ENCODE peak calls at places on chromosomes 3 and 15, in five cellular contexts. P is GM12878, J is HepG2, B is K562, L is SK-N-SH. G is an unnamed sample.

GRCh38 chr15:58611731-58612676 is 137.5 kb downstream of the ADAM10 start:
- DNase-seq in P (no peak), J (no peak), B (no peak), L (no peak), G (no peak)

GRCh38 chr3:114660124-114660523 is 366.3 kb downstream of the TIGIT start:
- DNase-seq in P (no peak), J (no peak), B (no peak), L (no peak), G (no peak)

GRCh38 chr15:36401586-36401966 is 177.8 kb upstream of the CDIN1 start:
- DNase-seq in P (no peak), J (no peak), B (no peak), L (no peak), G (no peak)

GRCh38 chr15:101006931-101007687 is 88.0 kb downstream of the LRRK1 start:
- DNase-seq in P (peak), J (peak), B (peak), L (peak), G (peak)

GRCh38 chr15:64443747-64444621 is 16.4 kb upstream of the ZNF609 start:
- DNase-seq in P (no peak), J (peak), B (peak), L (no peak), G (no peak)

GRCh38 chr15:78714890-78715289 is 73.9 kb upstream of the CHRNB4 start:
- DNase-seq in P (no peak), J (peak), B (no peak), L (no peak), G (no peak)

GRCh38 chr3:138441742-138442141 is 7.3 kb downstream of the ESYT3 start:
- DNase-seq in P (no peak), J (no peak), B (no peak), L (peak), G (no peak)

GRCh38 chr15:34721802-34722795 is 32.7 kb downstream of the GJD2 start:
- DNase-seq in P (no peak), J (peak), B (no peak), L (peak), G (peak)

GRCh38 chr3:10956991-10957390 is 35.6 kb upstream of the SLC6A1 start:
- DNase-seq in P (no peak), J (no peak), B (no peak), L (no peak), G (no peak)

GRCh38 chr3:65953301-65953812 is 85.4 kb downstream of the MAGI1 start:
- DNase-seq in P (no peak), J (peak), B (no peak), L (no peak), G (peak)

GRCh38 chr3:12974819-12975218 is 98.4 kb downstream of the IQSEC1 start:
- DNase-seq in P (no peak), J (no peak), B (no peak), L (no peak), G (no peak)

GRCh38 chr15:40032125-40032839 is 6.7 kb downstream of the SRP14 start:
- DNase-seq in P (no peak), J (no peak), B (no peak), L (no peak), G (no peak)

GRCh38 chr15:63933522-63933921 is 99.8 kb upstream of the HERC1 start:
- DNase-seq in P (no peak), J (no peak), B (no peak), L (no peak), G (no peak)

GRCh38 chr3:112752092-112752512 is 94.6 kb downstream of the CD200R1L start:
- DNase-seq in P (no peak), J (no peak), B (no peak), L (no peak), G (no peak)

GRCh38 chr3:53850895-53851294 is 4.5 kb downstream of the IL17RB start:
- DNase-seq in P (no peak), J (no peak), B (no peak), L (no peak), G (no peak)

GRCh38 chr15:33448961-33449611 is 138.3 kb downstream of the RYR3 start:
- DNase-seq in P (no peak), J (no peak), B (no peak), L (no peak), G (no peak)

GRCh38 chr15:63402498-63403253 is 21.0 kb upstream of the CA12 start:
- DNase-seq in P (no peak), J (peak), B (peak), L (peak), G (peak)

GRCh38 chr3:44958406-44958805 is 17.6 kb downstream of the ZDHHC3 start:
- DNase-seq in P (no peak), J (no peak), B (no peak), L (no peak), G (no peak)

GRCh38 chr15:24054547-24055245 is 367.6 kb upstream of the NDN start:
- DNase-seq in P (no peak), J (no peak), B (no peak), L (no peak), G (no peak)

GRCh38 chr3:13078158-13078905 is 5.1 kb upstream of the IQSEC1 start:
- DNase-seq in P (no peak), J (no peak), B (no peak), L (peak), G (no peak)

GRCh38 chr3:177753498-177754155 is 556.3 kb upstream of the TBL1XR1 start:
- DNase-seq in P (no peak), J (no peak), B (no peak), L (peak), G (no peak)

GRCh38 chr3:195818301-195818700 is 6.6 kb upstream of the MUC4 start:
- DNase-seq in P (no peak), J (no peak), B (no peak), L (no peak), G (no peak)

GRCh38 chr3:14947886-14948608 is 664 bp downstream of the NR2C2 start:
- DNase-seq in P (peak), J (peak), B (peak), L (peak), G (peak)

GRCh38 chr3:133792171-133792763 is 13.3 kb upstream of the SRPRB start:
- DNase-seq in P (no peak), J (no peak), B (no peak), L (no peak), G (no peak)

GRCh38 chr15:64045106-64045435 is 1.2 kb downstream of the DAPK2 start:
- DNase-seq in P (no peak), J (no peak), B (no peak), L (no peak), G (no peak)

GRCh38 chr3:141218204-141218603 is 13.4 kb upstream of the PXYLP1 start:
- DNase-seq in P (no peak), J (no peak), B (no peak), L (no peak), G (no peak)

GRCh38 chr3:184559336-184559735 is 2.2 kb upstream of the EPHB3 start:
- DNase-seq in P (no peak), J (peak), B (no peak), L (no peak), G (no peak)

GRCh38 chr3:171380084-171380483 is 80.1 kb downstream of the TNIK start:
- DNase-seq in P (no peak), J (no peak), B (no peak), L (no peak), G (no peak)

GRCh38 chr15:57391537-57391936 is 15.2 kb downstream of the CGNL1 start:
- DNase-seq in P (no peak), J (peak), B (no peak), L (no peak), G (no peak)

GRCh38 chr3:43893721-43894120 is 203.0 kb downstream of the ABHD5 start:
- DNase-seq in P (no peak), J (no peak), B (no peak), L (no peak), G (no peak)

GRCh38 chr3:185824051-185824466 is 783 bp downstream of the IGF2BP2 start:
- DNase-seq in P (no peak), J (no peak), B (no peak), L (peak), G (no peak)

GRCh38 chr15:70516408-70517193 is 246.8 kb downstream of the UACA start:
- DNase-seq in P (no peak), J (no peak), B (no peak), L (no peak), G (no peak)

GRCh38 chr3:150114273-150114672 is 143.6 kb upstream of the PFN2 start:
- DNase-seq in P (no peak), J (no peak), B (no peak), L (no peak), G (no peak)

GRCh38 chr3:150118219-150118618 is 147.5 kb upstream of the PFN2 start:
- DNase-seq in P (no peak), J (no peak), B (no peak), L (no peak), G (no peak)

GRCh38 chr3:150117076-150117475 is 146.4 kb upstream of the PFN2 start:
- DNase-seq in P (no peak), J (no peak), B (no peak), L (no peak), G (no peak)

GRCh38 chr3:150110097-150110496 is 139.4 kb upstream of the PFN2 start:
- DNase-seq in P (no peak), J (peak), B (no peak), L (no peak), G (no peak)

DNA sequence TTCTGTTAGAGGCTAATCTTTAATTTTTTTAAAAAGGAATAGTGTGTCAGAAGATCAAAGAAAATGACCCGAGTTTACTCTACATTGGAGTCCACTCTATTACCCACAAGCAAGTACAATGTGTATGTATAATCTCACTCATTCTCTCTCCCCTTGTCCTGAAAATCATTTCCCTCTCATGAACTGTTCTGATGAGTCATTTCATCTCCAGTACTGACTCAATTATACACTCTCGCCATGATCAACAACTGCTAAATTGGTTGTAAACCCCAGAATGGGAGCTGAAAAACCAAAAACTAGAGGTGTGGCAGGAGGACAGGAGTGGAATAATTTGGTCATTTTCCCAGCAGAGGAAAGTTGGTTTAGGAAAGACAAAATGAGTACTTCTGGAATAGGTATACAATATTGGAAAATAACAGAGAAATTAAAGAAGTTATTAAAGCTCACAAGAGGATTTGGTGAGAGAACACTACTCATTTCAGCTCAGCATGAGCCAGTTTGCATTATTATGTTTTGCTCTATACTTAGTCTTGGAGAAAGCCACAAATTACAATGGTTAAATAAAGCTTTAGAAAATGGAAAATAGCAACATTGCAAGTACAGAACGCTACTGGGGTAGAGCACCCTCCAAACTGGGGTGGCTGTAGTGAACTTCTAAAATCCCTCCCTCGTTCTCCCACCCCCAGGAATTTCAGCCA is 144.3 kb upstream of the PFN2 start:
- DNase-seq in P (peak), J (no peak), B (no peak), L (no peak), G (no peak)
- TF ChIP-seq YY1 in P (no peak), J (no peak), B (no peak), L (no peak), G (no peak)

GRCh38 chr3:48465237-48465530 is 18.6 kb downstream of the ATRIP start:
- DNase-seq in P (no peak), J (no peak), B (no peak), L (no peak), G (no peak)

GRCh38 chr3:48467473-48468267 is 21.1 kb downstream of the ATRIP start:
- DNase-seq in P (no peak), J (no peak), B (no peak), L (no peak), G (no peak)

GRCh38 chr3:48465531-48466378 is 19.2 kb downstream of the ATRIP start:
- DNase-seq in P (no peak), J (peak), B (peak), L (peak), G (peak)

GRCh38 chr3:48467110-48467454 is 20.5 kb downstream of the ATRIP start:
- DNase-seq in P (no peak), J (no peak), B (no peak), L (peak), G (no peak)

DNA sequence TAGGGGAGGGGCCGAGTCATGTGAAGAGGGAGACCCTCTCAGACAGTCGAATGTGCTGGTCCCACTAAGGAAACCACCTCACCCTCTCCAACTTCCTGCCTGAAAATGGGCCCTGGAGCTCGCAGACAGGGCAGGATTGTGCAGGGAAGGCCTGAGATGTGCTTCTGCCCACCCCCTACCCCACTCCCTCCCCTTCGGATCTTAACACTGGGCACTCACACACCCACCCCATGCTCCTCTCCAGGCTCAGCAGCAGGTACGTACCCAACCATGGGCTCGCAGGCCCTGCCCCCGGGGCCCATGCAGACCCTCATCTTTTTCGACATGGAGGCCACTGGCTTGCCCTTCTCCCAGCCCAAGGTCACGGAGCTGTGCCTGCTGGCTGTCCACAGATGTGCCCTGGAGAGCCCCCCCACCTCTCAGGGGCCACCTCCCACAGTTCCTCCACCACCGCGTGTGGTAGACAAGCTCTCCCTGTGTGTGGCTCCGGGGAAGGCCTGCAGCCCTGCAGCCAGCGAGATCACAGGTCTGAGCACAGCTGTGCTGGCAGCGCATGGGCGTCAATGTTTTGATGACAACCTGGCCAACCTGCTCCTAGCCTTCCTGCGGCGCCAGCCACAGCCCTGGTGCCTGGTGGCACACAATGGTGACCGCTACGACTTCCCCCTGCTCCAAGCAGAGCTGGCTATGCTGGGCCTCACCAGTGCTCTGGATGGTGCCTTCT is 20.0 kb downstream of the ATRIP start:
- DNase-seq in P (no peak), J (no peak), B (no peak), L (peak), G (no peak)
- TF ChIP-seq TAF1 in P (no peak), J (no peak), B (no peak), L (no peak), G (no peak)

DNA sequence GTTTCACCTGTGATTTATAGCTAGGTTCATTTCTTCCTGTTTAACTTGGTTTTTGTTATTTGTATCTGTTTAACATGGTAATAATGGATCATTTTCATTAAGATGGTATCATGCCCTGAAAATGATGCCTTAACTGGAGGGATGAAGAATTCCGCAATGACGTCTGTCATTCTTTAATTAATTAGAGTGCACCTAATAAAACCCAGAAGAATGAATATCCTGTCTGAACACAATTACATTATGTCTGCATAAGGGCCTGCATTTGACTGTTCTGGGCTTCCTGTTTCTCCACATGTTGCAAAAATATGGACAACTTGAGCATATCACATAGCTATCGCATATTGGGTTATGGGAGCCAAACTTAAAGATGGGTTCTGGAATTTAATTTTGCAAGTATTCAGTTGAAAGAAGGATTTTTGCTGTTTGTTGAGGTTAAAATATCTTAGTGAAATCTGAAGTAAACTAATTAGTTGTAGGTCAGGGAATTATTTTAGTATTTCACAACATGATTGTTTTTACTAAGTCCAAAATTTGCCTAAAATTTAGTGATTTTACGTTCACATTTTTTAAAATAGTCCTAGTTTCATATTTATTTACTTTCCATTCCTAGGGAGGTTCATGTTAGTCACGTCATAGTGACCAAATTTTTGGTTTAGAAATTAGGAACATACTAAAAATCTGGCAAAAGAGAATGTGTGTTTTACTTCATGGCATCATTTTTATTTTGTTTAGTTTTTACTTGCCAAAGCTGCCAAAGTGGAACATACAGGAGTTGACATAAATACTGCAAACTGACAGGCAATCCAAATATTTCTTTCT is 321.0 kb upstream of the TGFBR2 start:
- DNase-seq in P (no peak), J (no peak), B (no peak), L (peak), G (no peak)
- TF ChIP-seq YY1 in P (no peak), J (no peak), B (no peak), L (no peak), G (no peak)

DNA sequence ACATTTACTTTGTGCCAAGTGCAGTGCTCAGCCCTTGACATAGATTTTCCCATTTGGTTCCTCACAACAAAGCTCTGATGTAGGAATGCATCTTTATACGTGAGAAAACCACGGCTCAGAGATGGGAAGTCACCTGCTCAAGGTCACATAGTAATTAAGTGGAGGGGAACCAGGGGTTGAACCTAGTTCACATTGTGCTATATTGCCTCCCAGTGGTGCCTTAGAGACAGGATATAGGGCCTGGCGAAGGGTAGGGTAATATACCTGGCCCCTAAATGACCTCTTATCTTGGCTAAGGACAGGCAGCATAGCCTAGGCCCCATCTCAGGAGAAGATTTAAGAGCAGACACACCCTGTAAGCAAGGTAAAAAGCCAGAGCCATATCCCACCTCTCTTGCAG is 71.5 kb downstream of the FOXP1 start:
- DNase-seq in P (no peak), J (peak), B (peak), L (no peak), G (no peak)
- TF ChIP-seq TAF1 in P (no peak), J (no peak), B (no peak), L (no peak), G (no peak)

GRCh38 chr3:194434503-194434902 is 35.4 kb upstream of the GP5 start:
- DNase-seq in P (no peak), J (no peak), B (no peak), L (no peak), G (no peak)

DNA sequence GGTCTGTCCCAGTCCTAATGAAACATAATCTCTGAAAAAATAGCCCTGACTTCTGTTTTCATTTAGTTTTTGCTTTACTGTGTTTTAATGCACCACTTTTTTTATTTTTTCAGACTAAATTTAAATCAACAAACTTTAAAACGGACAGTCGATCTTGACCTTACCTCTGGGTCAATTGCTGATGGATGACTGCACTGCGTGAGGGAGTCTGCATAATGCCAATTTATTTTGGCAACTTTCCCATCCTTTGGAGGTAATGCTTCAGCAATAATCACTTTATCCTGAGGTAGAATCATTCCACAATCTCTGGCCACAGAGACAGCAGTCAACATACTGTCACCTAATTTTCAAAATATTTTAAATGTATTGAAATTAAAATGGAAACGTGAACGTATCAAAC is 32.5 kb upstream of the GP5 start:
- DNase-seq in P (no peak), J (no peak), B (no peak), L (peak), G (no peak)
- TF ChIP-seq YY1 in P (no peak), J (no peak), B (no peak), L (no peak), G (no peak)

GRCh38 chr3:39383190-39383912 is at the start of gene SLC25A38:
- DNase-seq in P (no peak), J (peak), B (peak), L (peak), G (peak)
- TF ChIP-seq TAF1 in P (no peak), J (peak), B (peak), L (peak), G (no peak)

G was measured in H1.